ENCODE peak calls at places on chromosomes 13 and 19, in eight cellular contexts. One of them, this sample, is unnamed.

GRCh38 chr13:58994077-58994476 is 1169.7 kb downstream of the DIAPH3 start:
- DNase-seq in ELF-1: no peak
- DNase-seq in cardiac muscle cell: no peak
- DNase-seq in DMS79: no peak
- DNase-seq in lung microvascular endothelial cell: no peak
- DNase-seq in effector CD4-positive, alpha-beta T cell: no peak
- DNase-seq in cardiac fibroblast: no peak
- DNase-seq in right cardiac atrium: no peak
- DNase-seq in this sample: no peak

GRCh38 chr13:24228852-24229458 is 68.4 kb downstream of the SPATA13 start:
- DNase-seq in right cardiac atrium: no peak
- DNase-seq in lung microvascular endothelial cell: peak; percentile 79
- DNase-seq in ELF-1: no peak
- DNase-seq in effector CD4-positive, alpha-beta T cell: peak; percentile 28
- DNase-seq in cardiac muscle cell: peak; percentile 84
- DNase-seq in DMS79: peak; percentile 1
- DNase-seq in cardiac fibroblast: peak; percentile 81
- DNase-seq in this sample: no peak

GRCh38 chr19:4361152-4362037 is 18.0 kb downstream of the MPND start:
- DNase-seq in DMS79: no peak
- DNase-seq in cardiac fibroblast: no peak
- DNase-seq in right cardiac atrium: peak; percentile 47
- DNase-seq in lung microvascular endothelial cell: no peak
- DNase-seq in ELF-1: peak; percentile 51
- DNase-seq in effector CD4-positive, alpha-beta T cell: no peak
- DNase-seq in cardiac muscle cell: no peak
- DNase-seq in this sample: no peak

GRCh38 chr13:113149711-113150544 is 8.5 kb upstream of the PROZ start:
- DNase-seq in right cardiac atrium: no peak
- DNase-seq in ELF-1: no peak
- DNase-seq in cardiac fibroblast: no peak
- DNase-seq in lung microvascular endothelial cell: no peak
- DNase-seq in effector CD4-positive, alpha-beta T cell: no peak
- DNase-seq in cardiac muscle cell: no peak
- DNase-seq in DMS79: no peak
- DNase-seq in this sample: no peak

GRCh38 chr13:109787135-109787954 is 962 bp upstream of the IRS2 start:
- DNase-seq in cardiac muscle cell: peak; percentile 56
- DNase-seq in lung microvascular endothelial cell: no peak
- DNase-seq in DMS79: peak; percentile 59
- DNase-seq in ELF-1: peak; percentile 69
- DNase-seq in effector CD4-positive, alpha-beta T cell: peak; percentile 31
- DNase-seq in cardiac fibroblast: peak; percentile 52
- DNase-seq in right cardiac atrium: peak; percentile 79
- DNase-seq in this sample: peak; percentile 40

GRCh38 chr19:6103217-6103644 is 7.1 kb downstream of the RFX2 start:
- DNase-seq in effector CD4-positive, alpha-beta T cell: no peak
- DNase-seq in cardiac fibroblast: peak; percentile 92
- DNase-seq in ELF-1: no peak
- DNase-seq in lung microvascular endothelial cell: peak; percentile 96
- DNase-seq in DMS79: no peak
- DNase-seq in cardiac muscle cell: peak; percentile 91
- DNase-seq in right cardiac atrium: peak; percentile 87
- DNase-seq in this sample: peak; percentile 72

GRCh38 chr13:72932250-72932649 is 126.6 kb upstream of the KLF5 start:
- DNase-seq in cardiac fibroblast: no peak
- DNase-seq in effector CD4-positive, alpha-beta T cell: no peak
- DNase-seq in ELF-1: no peak
- DNase-seq in cardiac muscle cell: no peak
- DNase-seq in DMS79: no peak
- DNase-seq in right cardiac atrium: no peak
- DNase-seq in lung microvascular endothelial cell: no peak
- DNase-seq in this sample: no peak

GRCh38 chr19:4362871-4363545 is 19.6 kb downstream of the MPND start:
- DNase-seq in DMS79: no peak
- DNase-seq in cardiac fibroblast: no peak
- DNase-seq in lung microvascular endothelial cell: no peak
- DNase-seq in right cardiac atrium: no peak
- DNase-seq in ELF-1: no peak
- DNase-seq in effector CD4-positive, alpha-beta T cell: no peak
- DNase-seq in cardiac muscle cell: no peak
- DNase-seq in this sample: no peak

GRCh38 chr13:53250272-53250875 is 221.8 kb downstream of the OLFM4 start:
- DNase-seq in right cardiac atrium: no peak
- DNase-seq in DMS79: peak; percentile 50
- DNase-seq in cardiac fibroblast: peak; percentile 84
- DNase-seq in effector CD4-positive, alpha-beta T cell: no peak
- DNase-seq in lung microvascular endothelial cell: peak; percentile 74
- DNase-seq in cardiac muscle cell: peak; percentile 84
- DNase-seq in ELF-1: no peak
- DNase-seq in this sample: no peak

GRCh38 chr19:38385057-38385803 is 2.6 kb downstream of the GGN start:
- DNase-seq in lung microvascular endothelial cell: no peak
- DNase-seq in right cardiac atrium: peak; percentile 51
- DNase-seq in effector CD4-positive, alpha-beta T cell: no peak
- DNase-seq in ELF-1: no peak
- DNase-seq in DMS79: no peak
- DNase-seq in cardiac fibroblast: no peak
- DNase-seq in cardiac muscle cell: no peak
- DNase-seq in this sample: no peak

GRCh38 chr19:16659464-16659831 is 496 bp downstream of the SMIM7 start:
- DNase-seq in lung microvascular endothelial cell: no peak
- DNase-seq in right cardiac atrium: no peak
- DNase-seq in cardiac muscle cell: no peak
- DNase-seq in ELF-1: no peak
- DNase-seq in cardiac fibroblast: no peak
- DNase-seq in effector CD4-positive, alpha-beta T cell: no peak
- DNase-seq in DMS79: no peak
- DNase-seq in this sample: no peak

This sample was measured in left ventricle myocardium inferior.